ENCODE peak calls at places on chromosomes 4 and X, in five cellular contexts. R is heart right ventricle; Y is CD8-positive, alpha-beta T cell; P is Caco-2; H is colonic mucosa. X is an unnamed sample.

GRCh38 chr4:84319124-84319523 is 180.0 kb downstream of the NKX6-1 start:
- DNase-seq in Y (no peak), P (no peak), H (peak; percentile 24), R (no peak), X (no peak)

GRCh38 chrX:93875621-93876282 is 201.7 kb downstream of the FAM133A start:
- DNase-seq in Y (no peak), H (no peak), R (no peak), P (no peak), X (no peak)

GRCh38 chr4:112982677-112983076 is 66.8 kb upstream of the ANK2 start:
- DNase-seq in P (no peak), H (no peak), R (no peak), Y (no peak), X (no peak)

GRCh38 chrX:136714626-136715599 is 65.8 kb downstream of the ARHGEF6 start:
- DNase-seq in Y (no peak), H (no peak), P (no peak), R (no peak), X (no peak)

GRCh38 chr4:7429601-7430078 is 5.1 kb downstream of the PSAPL1 start:
- DNase-seq in H (no peak), Y (no peak), R (no peak), P (peak; percentile 42), X (no peak)

GRCh38 chr4:45803994-45804393 is 319.9 kb downstream of the GABRG1 start:
- DNase-seq in R (no peak), H (no peak), P (no peak), Y (no peak), X (no peak)

GRCh38 chr4:123856689-123857545 is 460.3 kb downstream of the SPRY1 start:
- DNase-seq in Y (no peak), H (peak; percentile 48), P (peak; percentile 47), R (peak; percentile 62), X (peak; percentile 77)

GRCh38 chr4:118086334-118086733 is 52.0 kb downstream of the NDST3 start:
- DNase-seq in R (no peak), P (no peak), Y (no peak), H (no peak), X (no peak)

GRCh38 chrX:130716822-130717405 is 186.1 kb downstream of the ENOX2 start:
- DNase-seq in R (no peak), H (no peak), Y (no peak), P (no peak), X (no peak)

GRCh38 chr4:41525129-41525528 is 12.8 kb upstream of the LIMCH1 start:
- DNase-seq in Y (no peak), H (no peak), P (peak; percentile 63), R (peak; percentile 36), X (no peak)

GRCh38 chrX:153312041-153312440 is 9.5 kb downstream of the PNMA6F start:
- DNase-seq in H (no peak), Y (peak; percentile 19), P (no peak), R (no peak), X (no peak)

GRCh38 chr4:123415977-123416376 is 19.4 kb downstream of the SPRY1 start:
- DNase-seq in R (no peak), H (no peak), P (no peak), Y (no peak), X (no peak)

GRCh38 chrX:53481093-53481492 is 46.9 kb upstream of the HSD17B10 start:
- DNase-seq in R (no peak), H (peak; percentile 31), P (peak; percentile 30), Y (no peak), X (no peak)

GRCh38 chr4:86940176-86940575 is 5.4 kb downstream of the AFF1 start:
- DNase-seq in Y (no peak), P (no peak), H (no peak), R (no peak), X (no peak)

GRCh38 chr4:53956053-53956452 is 108.4 kb downstream of the CHIC2 start:
- DNase-seq in H (no peak), Y (no peak), R (no peak), P (peak; percentile 51), X (no peak)

GRCh38 chr4:53956454-53956853 is 108.0 kb downstream of the CHIC2 start:
- DNase-seq in R (no peak), Y (no peak), P (no peak), H (no peak), X (no peak)

GRCh38 chr4:53951414-53951813 is 113.0 kb downstream of the CHIC2 start:
- DNase-seq in H (no peak), P (no peak), R (no peak), Y (no peak), X (no peak)
- H3K27me3 ChIP-seq in H (no peaks in the 10 kb centered on the region), P (no peaks in the 10 kb centered on the region), R (peaks cover 6% of the 10 kb centered on the region), Y (no peaks in the 10 kb centered on the region), X (no peaks in the 10 kb centered on the region)

GRCh38 chrX:32183066-32183465 is 1028.3 kb downstream of the DMD start:
- DNase-seq in R (no peak), H (no peak), Y (no peak), P (no peak), X (no peak)

DNA sequence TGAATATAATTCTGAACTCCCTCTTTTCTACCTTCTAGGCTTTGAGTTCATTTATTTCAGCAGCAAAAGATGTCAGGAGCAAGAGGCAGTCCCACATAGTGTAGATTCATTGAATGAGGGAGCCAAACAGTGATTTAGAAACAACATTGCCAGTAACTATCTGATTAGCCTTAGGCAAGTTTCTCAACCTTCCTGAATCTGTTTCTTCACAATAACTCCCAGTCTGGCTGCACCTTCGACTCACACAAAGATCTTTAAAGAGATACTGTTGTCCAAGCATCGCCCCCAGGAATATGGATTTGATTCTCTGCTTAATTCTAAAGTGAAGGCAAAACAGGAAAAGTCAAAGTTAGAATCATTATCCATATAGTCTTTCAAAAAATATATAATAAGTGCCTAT is 1026.2 kb downstream of the DMD start:
- DNase-seq in Y (no peak), H (no peak), P (no peak), R (no peak), X (no peak)
- H3K27me3 ChIP-seq in Y (no peaks in the 10 kb centered on the region), H (no peaks in the 10 kb centered on the region), P (no peaks in the 10 kb centered on the region), R (no peaks in the 10 kb centered on the region), X (no peaks in the 10 kb centered on the region)

DNA sequence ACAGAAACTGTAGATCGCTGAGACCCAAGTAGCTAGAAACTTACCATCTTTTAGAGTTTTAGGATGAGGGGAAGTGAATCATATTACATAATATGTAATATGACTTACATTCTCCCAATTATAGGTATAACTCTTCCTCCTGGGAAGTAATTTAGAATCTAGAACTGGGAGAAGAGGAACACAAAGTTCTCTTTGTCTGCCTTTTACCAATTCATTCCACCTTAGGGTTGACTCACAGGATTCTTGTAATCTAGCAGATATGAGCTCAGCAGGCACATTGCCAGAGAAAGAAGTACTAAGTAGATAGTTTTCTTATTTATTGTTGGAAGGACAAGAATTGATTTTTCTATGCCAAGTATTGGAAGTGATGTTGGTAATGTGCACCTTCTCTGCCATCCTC is 58.0 kb upstream of the CCSER1 start:
- DNase-seq in H (no peak), P (no peak), R (no peak), Y (no peak), X (no peak)
- H3K27me3 ChIP-seq in H (no peaks in the 10 kb centered on the region), P (no peaks in the 10 kb centered on the region), R (no peaks in the 10 kb centered on the region), Y (no peaks in the 10 kb centered on the region), X (no peaks in the 10 kb centered on the region)

GRCh38 chr4:13533670-13534343 is 10.5 kb downstream of the NKX3-2 start:
- DNase-seq in H (no peak), P (no peak), Y (no peak), R (no peak), X (no peak)
- H3K27me3 ChIP-seq in H (peaks cover 65% of the 10 kb centered on the region), P (no peaks in the 10 kb centered on the region), Y (peaks cover 55% of the 10 kb centered on the region), R (peaks cover 99% of the 10 kb centered on the region), X (peaks cover 88% of the 10 kb centered on the region)

GRCh38 chrX:143298663-143299241 is 218.5 kb downstream of the SPANXN3 start:
- DNase-seq in Y (no peak), H (no peak), P (no peak), R (no peak), X (no peak)

GRCh38 chrX:143296521-143296920 is 220.8 kb downstream of the SPANXN3 start:
- DNase-seq in R (no peak), Y (no peak), P (no peak), H (no peak), X (no peak)
- H3K27me3 ChIP-seq in R (no peaks in the 10 kb centered on the region), Y (no peaks in the 10 kb centered on the region), P (no peaks in the 10 kb centered on the region), H (no peaks in the 10 kb centered on the region), X (no peaks in the 10 kb centered on the region)

GRCh38 chr4:577499-578450 is 1.7 kb upstream of the TMEM271 start:
- DNase-seq in H (no peak), R (no peak), P (no peak), Y (peak; percentile 25), X (no peak)

GRCh38 chr4:576245-576821 is at the start of gene TMEM271:
- DNase-seq in H (no peak), P (no peak), Y (peak; percentile 32), R (no peak), X (no peak)

GRCh38 chr4:575281-576141 is 584 bp downstream of the TMEM271 start:
- DNase-seq in R (peak; percentile 11), P (no peak), H (no peak), Y (peak; percentile 47), X (no peak)

GRCh38 chr4:578451-579443 is 2.7 kb upstream of the TMEM271 start:
- DNase-seq in P (no peak), Y (peak; percentile 43), H (no peak), R (no peak), X (no peak)

GRCh38 chr4:576991-577498 is 950 bp upstream of the TMEM271 start:
- DNase-seq in H (no peak), R (no peak), P (no peak), Y (no peak), X (no peak)
- H3K27me3 ChIP-seq in H (peaks cover 42% of the 10 kb centered on the region), R (peaks cover 91% of the 10 kb centered on the region), P (no peaks in the 10 kb centered on the region), Y (peaks cover 32% of the 10 kb centered on the region), X (peaks cover 10% of the 10 kb centered on the region)

GRCh38 chr4:186554890-186555827 is at the start of gene MTNR1A:
- DNase-seq in Y (no peak), H (peak; percentile 52), P (no peak), R (no peak), X (no peak)

GRCh38 chr4:186557061-186557460 is 1.7 kb upstream of the MTNR1A start:
- DNase-seq in Y (no peak), H (no peak), P (no peak), R (no peak), X (no peak)

GRCh38 chr4:186553717-186554116 is 1.6 kb downstream of the MTNR1A start:
- DNase-seq in Y (no peak), P (no peak), H (peak; percentile 56), R (no peak), X (no peak)

GRCh38 chr4:186551849-186552248 is 3.5 kb downstream of the MTNR1A start:
- DNase-seq in R (no peak), P (no peak), Y (no peak), H (no peak), X (no peak)

DNA sequence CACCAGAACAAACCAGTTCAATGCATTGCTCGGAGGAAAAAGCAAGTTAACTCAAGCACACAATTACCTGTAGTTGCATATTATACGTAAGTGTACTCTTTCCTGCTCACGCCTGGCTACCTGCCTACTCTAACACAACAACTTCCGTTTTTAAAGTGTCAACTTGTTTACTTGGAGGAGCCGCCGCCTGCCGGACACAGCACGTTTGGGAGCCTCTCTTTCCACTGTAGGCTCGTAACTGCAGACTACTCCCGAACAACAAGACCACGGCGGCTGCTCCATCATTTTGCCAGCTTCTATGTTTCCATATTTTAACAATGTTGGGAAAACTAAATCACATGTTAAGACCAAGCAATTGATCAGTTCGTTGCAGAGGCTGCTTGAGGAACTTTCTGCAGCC is 882 bp downstream of the MTNR1A start:
- DNase-seq in Y (no peak), P (no peak), R (no peak), H (peak; percentile 88), X (no peak)
- H3K27me3 ChIP-seq in Y (peaks cover 10% of the 10 kb centered on the region), P (no peaks in the 10 kb centered on the region), R (peaks cover 71% of the 10 kb centered on the region), H (no peaks in the 10 kb centered on the region), X (no peaks in the 10 kb centered on the region)

X was measured in right atrium auricular region.